ENCODE peak calls at places on chromosomes 5 and 9, in seven cellular contexts. W, S, G, X, B, F and T are unnamed samples.

GRCh38 chr5:38607930-38608545 is 51.6 kb upstream of the LIFR start:
- DNase-seq in W (no peak), S (no peak), G (no peak), X (no peak), B (no peak), F (no peak), T (no peak)

GRCh38 chr9:116817762-116818161 is 130.7 kb downstream of the TRIM32 start:
- DNase-seq in W (no peak), S (no peak), G (no peak), X (no peak), B (no peak), F (no peak), T (no peak)

GRCh38 chr5:176881816-176882565 is 17.2 kb downstream of the HK3 start:
- DNase-seq in W (no peak), S (no peak), G (no peak), X (no peak), B (no peak), F (no peak), T (no peak)

GRCh38 chr5:169757016-169757415 is 119.9 kb downstream of the DOCK2 start:
- DNase-seq in W (no peak), S (no peak), G (no peak), X (no peak), B (no peak), F (no peak), T (no peak)

GRCh38 chr9:87872079-87872624 is 10.5 kb upstream of the SPATA31E1 start:
- DNase-seq in W (no peak), S (no peak), G (no peak), X (no peak), B (no peak), F (no peak), T (no peak)

GRCh38 chr5:82834151-82834550 is 243.0 kb downstream of the TMEM167A start:
- DNase-seq in W (no peak), S (no peak), G (no peak), X (no peak), B (no peak), F (no peak), T (no peak)

GRCh38 chr9:68804911-68805889 is 100.2 kb downstream of the PIP5K1B start:
- DNase-seq in W (no peak), S (no peak), G (no peak), X (no peak), B (no peak), F (no peak), T (no peak)

GRCh38 chr5:60779431-60779830 is 64.6 kb downstream of the ELOVL7 start:
- DNase-seq in W (no peak), S (no peak), G (no peak), X (no peak), B (no peak), F (no peak), T (no peak)

GRCh38 chr9:21906878-21907277 is 87.3 kb downstream of the CDKN2A start:
- DNase-seq in W (no peak), S (no peak), G (no peak), X (no peak), B (no peak), F (no peak), T (no peak)

GRCh38 chr9:126411948-126412284 is 85.3 kb downstream of the MVB12B start:
- DNase-seq in W (no peak), S (no peak), G (no peak), X (no peak), B (no peak), F (no peak), T (no peak)

GRCh38 chr5:16736158-16736994 is 119.6 kb upstream of the RETREG1 start:
- DNase-seq in W (no peak), S (no peak), G (peak; percentile 87), X (no peak), B (peak; percentile 46), F (no peak), T (peak; percentile 85)

GRCh38 chr5:141560141-141560540 is 58.7 kb downstream of the DIAPH1 start:
- DNase-seq in W (no peak), S (no peak), G (no peak), X (no peak), B (no peak), F (no peak), T (peak; percentile 33)

GRCh38 chr5:177366528-177367322 is 9.0 kb downstream of the RGS14 start:
- DNase-seq in W (no peak), S (no peak), G (no peak), X (peak; percentile 91), B (peak; percentile 85), F (no peak), T (peak; percentile 92)

GRCh38 chr9:134284273-134284672 is 42.0 kb upstream of the RXRA start:
- DNase-seq in W (no peak), S (no peak), G (no peak), X (no peak), B (no peak), F (no peak), T (no peak)